ENCODE peak calls at places on chromosomes 11 and 22, in ten cellular contexts. X, B, Q, C, A, D, L, W, F and Z are unnamed samples. For H3K9me3 and H3K4me1, the result is how much of the 10 kb centered on the place peaks cover.

GRCh38 chr11:6637871-6638270 is 17.7 kb downstream of the DCHS1 start:
- DNase-seq in A (peak), X (no peak), B (no peak), W (no peak), L (no peak), D (no peak), Q (no peak), F (peak), C (no peak), Z (no peak)

GRCh38 chr22:22392131-22392530 is 116.4 kb downstream of the ZNF280B start:
- DNase-seq in F (no peak), W (no peak), L (peak), B (no peak), D (no peak), X (no peak), Q (no peak), C (peak), A (no peak), Z (no peak)

GRCh38 chr11:75191330-75191717 is 40.4 kb downstream of the SLCO2B1 start:
- DNase-seq in X (no peak), Q (no peak), L (no peak), D (no peak), B (peak), F (no peak), A (peak), W (peak), C (no peak), Z (no peak)

GRCh38 chr22:50506611-50507420 is 686 bp downstream of the LMF2 start:
- DNase-seq in F (peak), L (peak), X (no peak), W (no peak), A (peak), Q (no peak), D (peak), B (no peak), C (no peak), Z (no peak)

GRCh38 chr22:22810471-22810870 is 77.1 kb upstream of the IGLL5 start:
- DNase-seq in X (no peak), D (no peak), W (no peak), B (no peak), F (no peak), A (no peak), C (no peak), Q (no peak), L (peak), Z (no peak)

GRCh38 chr11:64877390-64878222 is 815 bp downstream of the EHD1 start:
- DNase-seq in A (peak), D (peak), Q (no peak), X (peak), L (no peak), C (no peak), F (no peak), W (no peak), B (peak), Z (no peak)

GRCh38 chr11:33266418-33267215 is 9.4 kb downstream of the HIPK3 start:
- DNase-seq in C (peak), Q (peak), D (no peak), X (no peak), A (no peak), B (no peak), L (no peak), F (no peak), W (no peak), Z (peak)

GRCh38 chr11:129643031-129643721 is 172.5 kb upstream of the TMEM45B start:
- DNase-seq in C (no peak), Q (no peak), A (no peak), D (no peak), F (no peak), L (no peak), X (no peak), B (no peak), W (no peak), Z (no peak)

GRCh38 chr22:44410396-44411056 is 87.5 kb downstream of the RTL6 start:
- DNase-seq in C (no peak), A (no peak), X (no peak), L (no peak), W (no peak), Q (peak), F (no peak), B (no peak), D (no peak), Z (no peak)

GRCh38 chr11:128379587-128380279 is 207.6 kb downstream of the ETS1 start:
- DNase-seq in A (no peak), X (no peak), F (no peak), D (no peak), C (no peak), B (no peak), L (no peak), W (no peak), Q (no peak), Z (no peak)

GRCh38 chr11:111018571-111018970 is 227.0 kb upstream of the POU2AF2 start:
- DNase-seq in W (no peak), D (no peak), F (no peak), X (no peak), Q (no peak), L (no peak), C (no peak), A (no peak), B (no peak), Z (no peak)

GRCh38 chr11:72758304-72758689 is 6.1 kb upstream of the ARAP1 start:
- DNase-seq in L (no peak), B (no peak), D (no peak), Q (no peak), W (no peak), X (no peak), C (no peak), A (no peak), F (no peak), Z (no peak)

GRCh38 chr11:64802370-64803162 is 448 bp downstream of the MAP4K2 start:
- DNase-seq in B (no peak), D (peak), X (peak), C (no peak), F (no peak), Q (peak), W (peak), L (peak), A (no peak), Z (no peak)

GRCh38 chr11:125404811-125405481 is 91.1 kb downstream of the FEZ1 start:
- DNase-seq in W (peak), D (peak), A (peak), X (peak), C (no peak), F (peak), Q (peak), L (peak), B (peak), Z (peak)

GRCh38 chr11:131498631-131499053 is 128.2 kb downstream of the NTM start:
- DNase-seq in L (no peak), Q (no peak), F (no peak), X (no peak), A (no peak), D (no peak), C (no peak), B (no peak), W (no peak), Z (no peak)

GRCh38 chr22:22507743-22508273 is 734 bp downstream of the ZNF280B start:
- DNase-seq in A (no peak), X (no peak), W (no peak), L (no peak), D (no peak), Q (no peak), B (peak), F (no peak), C (no peak), Z (no peak)

GRCh38 chr11:2578934-2579280 is 120.9 kb downstream of the KCNQ1OT1 start:
- DNase-seq in F (no peak), L (no peak), A (no peak), X (no peak), W (no peak), Q (no peak), D (no peak), B (no peak), C (no peak), Z (peak)

GRCh38 chr11:74139151-74139918 is 31.5 kb downstream of the C2CD3 start:
- DNase-seq in Q (no peak), X (no peak), A (no peak), L (no peak), F (no peak), B (no peak), W (no peak), C (no peak), D (no peak), Z (no peak)

GRCh38 chr11:106679633-106680032 is 338.6 kb downstream of the GUCY1A2 start:
- DNase-seq in L (no peak), A (no peak), B (no peak), X (no peak), F (no peak), C (no peak), Q (no peak), W (no peak), D (no peak), Z (no peak)

GRCh38 chr22:26722159-26722558 is 64.8 kb downstream of the MIAT start:
- DNase-seq in F (no peak), X (no peak), A (no peak), W (no peak), Q (no peak), C (no peak), B (no peak), L (no peak), D (no peak), Z (no peak)

GRCh38 chr11:111635706-111636045 is 33.4 kb downstream of the SIK2 start:
- DNase-seq in X (no peak), F (peak), A (peak), W (no peak), D (no peak), B (no peak), L (no peak), C (no peak), Q (peak), Z (no peak)

GRCh38 chr11:38160433-38160832 is 1562.4 kb upstream of the RAG2 start:
- DNase-seq in D (no peak), C (no peak), Q (no peak), F (no peak), A (no peak), B (no peak), W (no peak), L (no peak), X (no peak), Z (no peak)
- H3K9me3 ChIP-seq in D (under half), C (under half), Q (under half), F (under half), A (under half), B (under half), W (under half), L (under half), X (under half), Z (under half)

GRCh38 chr22:24503851-24504170 is 8.7 kb downstream of the UPB1 start:
- DNase-seq in Q (no peak), C (no peak), W (no peak), D (peak), L (no peak), F (no peak), X (no peak), A (no peak), B (no peak), Z (peak)

GRCh38 chr22:24502540-24502939 is 7.4 kb downstream of the UPB1 start:
- DNase-seq in A (no peak), Q (no peak), W (no peak), C (no peak), L (no peak), D (no peak), F (no peak), X (no peak), B (no peak), Z (no peak)

GRCh38 chr22:24505337-24505736 is 10.2 kb downstream of the UPB1 start:
- DNase-seq in X (no peak), A (no peak), L (no peak), Q (no peak), B (no peak), F (no peak), D (no peak), C (no peak), W (no peak), Z (no peak)

GRCh38 chr22:24501366-24502005 is 6.4 kb downstream of the UPB1 start:
- DNase-seq in A (no peak), F (no peak), X (no peak), W (no peak), Q (no peak), D (no peak), B (no peak), L (no peak), C (no peak), Z (peak)

DNA sequence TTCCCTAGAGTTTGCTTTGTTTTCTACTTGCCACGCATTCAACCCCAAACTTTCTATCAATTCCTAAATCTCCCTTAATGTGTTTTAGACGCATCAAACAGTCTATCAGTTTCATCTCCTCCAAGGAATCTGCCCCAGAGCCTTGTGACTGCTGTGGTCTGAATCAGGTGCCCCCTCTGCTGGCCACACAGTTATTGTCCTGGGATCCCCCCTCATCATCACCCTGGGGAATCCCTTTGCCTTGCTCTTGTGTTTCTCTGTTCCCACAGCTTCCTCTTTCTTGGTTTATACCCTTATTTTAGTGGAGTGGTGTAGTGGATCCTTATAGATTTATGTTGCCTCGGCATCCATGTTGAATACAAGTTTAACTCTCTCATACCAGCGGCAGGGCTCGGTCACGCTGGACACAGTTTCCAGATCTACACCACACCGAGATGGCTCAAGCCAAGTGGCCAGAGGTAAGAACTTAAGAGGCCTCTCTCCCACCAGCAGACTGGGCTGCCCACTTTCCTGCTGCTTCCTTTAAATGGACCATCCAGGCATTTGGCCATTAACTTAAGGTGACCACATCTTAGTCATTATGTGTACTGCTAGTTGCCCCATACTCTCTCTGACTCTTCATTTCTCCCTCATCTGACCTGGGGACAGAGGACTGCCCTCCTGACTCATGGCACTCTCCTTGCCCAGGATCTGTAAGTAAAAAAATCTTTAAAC is 8.2 kb downstream of the UPB1 start:
- DNase-seq in C (no peak), F (peak), Q (peak), W (no peak), A (peak), L (peak), X (peak), D (no peak), B (peak), Z (peak)
- H3K4me1 ChIP-seq in C (under half), F (under half), Q (under half), W (under half), A (under half), L (under half), X (under half), D (under half), B (under half), Z (half or more)

DNA sequence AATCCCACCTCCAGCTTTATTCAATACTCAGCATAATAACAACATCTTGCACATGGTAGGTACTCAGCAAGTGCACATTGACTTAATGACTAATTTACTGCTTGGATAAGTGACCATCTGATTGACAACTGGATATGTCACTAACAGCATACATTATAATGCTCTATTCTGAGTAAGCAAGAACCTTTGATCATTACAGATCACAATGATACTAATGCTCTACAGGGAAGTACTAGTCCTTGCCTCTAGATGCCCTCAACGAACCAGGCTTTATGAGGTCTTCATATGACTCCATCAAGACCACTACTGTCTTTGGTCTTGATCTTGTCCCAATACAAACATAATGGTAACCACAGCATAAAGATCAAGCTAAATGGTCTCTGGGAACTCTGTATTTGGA is 167.6 kb upstream of the MTMR2 start:
- DNase-seq in B (no peak), Q (no peak), L (no peak), D (no peak), W (no peak), A (no peak), F (no peak), C (no peak), X (no peak), Z (no peak)
- H3K9me3 ChIP-seq in B (under half), Q (under half), L (under half), D (under half), W (under half), A (under half), F (under half), C (under half), X (under half), Z (under half)

DNA sequence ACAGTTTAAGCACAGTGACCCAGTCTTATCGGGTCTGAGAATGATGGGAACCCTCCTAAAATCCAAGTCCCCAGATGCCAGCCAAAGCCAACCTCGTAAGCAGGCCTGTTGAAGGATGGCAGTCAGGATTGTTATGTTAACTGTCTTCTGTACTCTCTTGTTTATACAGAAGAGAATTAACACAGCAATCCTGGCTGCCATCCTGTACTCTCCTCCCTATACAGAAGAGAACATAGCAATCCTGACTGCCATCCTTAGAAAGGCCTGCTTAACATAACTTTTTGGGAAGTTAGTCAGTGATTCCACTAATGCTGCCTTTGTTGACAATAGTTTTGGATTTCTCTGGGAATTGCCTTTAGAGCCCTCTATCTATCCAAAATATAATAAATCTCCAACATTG is 116.4 kb downstream of the LARGE1 start:
- DNase-seq in X (no peak), Q (no peak), D (no peak), A (no peak), F (no peak), C (no peak), W (no peak), L (no peak), B (no peak), Z (no peak)
- H3K4me1 ChIP-seq in X (under half), Q (half or more), D (under half), A (under half), F (under half), C (under half), W (under half), L (under half), B (under half), Z (under half)

DNA sequence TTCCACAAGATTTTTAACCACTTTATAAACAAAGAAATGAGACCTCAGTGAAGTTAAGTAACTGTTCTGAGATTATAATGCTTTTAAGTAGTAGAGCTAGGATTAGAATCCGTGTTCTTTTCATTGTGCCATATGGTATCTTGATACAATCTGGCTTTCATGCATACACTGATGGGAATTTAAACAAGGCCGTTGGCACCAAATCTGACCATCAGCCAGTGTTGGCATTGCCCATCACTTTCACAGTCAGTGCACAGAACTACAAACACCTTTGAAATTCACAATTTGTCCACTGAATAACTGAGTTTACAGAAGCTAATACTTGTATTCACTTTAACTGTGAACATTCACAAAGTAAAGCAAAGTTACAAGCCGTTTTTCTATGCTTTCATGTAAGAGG is 1228.0 kb downstream of the TBC1D22A start:
- DNase-seq in D (no peak), F (no peak), A (no peak), B (no peak), W (no peak), C (no peak), X (no peak), Q (no peak), L (no peak), Z (no peak)
- H3K9me3 ChIP-seq in D (under half), F (under half), A (under half), B (under half), W (under half), C (under half), X (under half), Q (under half), L (under half), Z (under half)

GRCh38 chr22:17217179-17217578 is 2.1 kb downstream of the ADA2 start:
- DNase-seq in Q (no peak), L (no peak), B (no peak), D (no peak), F (no peak), X (no peak), A (no peak), W (no peak), C (no peak), Z (no peak)
- H3K4me1 ChIP-seq in Q (under half), L (under half), B (under half), D (under half), F (under half), X (under half), A (under half), W (under half), C (under half), Z (under half)

DNA sequence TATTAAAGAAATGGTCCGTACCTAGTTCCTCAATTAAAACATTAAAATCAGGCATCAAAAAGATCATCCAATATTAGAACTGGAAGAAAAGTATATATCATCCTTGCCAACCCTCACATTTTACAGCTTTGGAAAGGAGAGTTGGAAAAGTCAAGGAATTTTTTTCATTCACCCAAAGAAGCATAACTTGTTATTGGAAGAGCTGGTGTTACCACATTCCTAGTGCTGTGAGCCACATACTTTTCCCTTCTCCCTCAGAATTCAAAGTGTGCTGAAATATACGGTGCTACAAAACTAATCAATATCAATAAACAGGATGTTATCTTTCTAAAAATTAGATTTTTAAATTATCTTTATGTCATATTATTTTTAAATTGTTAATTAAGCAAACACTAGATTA is 202.1 kb upstream of the FAT3 start:
- DNase-seq in C (no peak), A (no peak), L (no peak), Q (no peak), W (no peak), D (no peak), F (no peak), B (no peak), X (no peak), Z (no peak)
- H3K9me3 ChIP-seq in C (under half), A (under half), L (under half), Q (under half), W (under half), D (under half), F (under half), B (under half), X (under half), Z (under half)

GRCh38 chr22:39314251-39314971 is 5.0 kb downstream of the RPL3 start:
- DNase-seq in W (no peak), L (peak), X (no peak), C (no peak), A (no peak), Q (no peak), B (no peak), D (peak), F (no peak), Z (no peak)

GRCh38 chr22:39313258-39314001 is 6.0 kb downstream of the RPL3 start:
- DNase-seq in X (no peak), B (no peak), W (no peak), L (no peak), Q (no peak), C (no peak), F (no peak), D (peak), A (no peak), Z (no peak)

GRCh38 chr22:39316440-39317083 is 2.9 kb downstream of the RPL3 start:
- DNase-seq in L (peak), W (peak), Q (peak), A (peak), D (peak), C (peak), X (peak), F (peak), B (peak), Z (peak)

GRCh38 chr22:39317084-39317755 is 2.2 kb downstream of the RPL3 start:
- DNase-seq in B (no peak), D (no peak), C (no peak), Q (no peak), W (no peak), X (no peak), L (peak), F (peak), A (no peak), Z (no peak)

GRCh38 chr22:39315389-39315788 is 4.0 kb downstream of the RPL3 start:
- DNase-seq in C (no peak), B (peak), A (no peak), D (peak), L (no peak), X (no peak), F (no peak), Q (no peak), W (no peak), Z (no peak)
- H3K4me1 ChIP-seq in C (half or more), B (under half), A (under half), D (under half), L (half or more), X (under half), F (under half), Q (half or more), W (under half), Z (under half)